ENCODE peak calls at places on chromosomes 13 and 19, in seven cellular contexts. One of them, this sample, is unnamed.

GRCh38 chr13:113407531-113408393 is 43.8 kb upstream of the GRTP1 start:
- DNase-seq in ascending aorta: peak
- DNase-seq in colonic mucosa: no peak
- DNase-seq in HepG2: no peak
- DNase-seq in choroid plexus epithelial cell: no peak
- DNase-seq in Peyer's patch: peak
- DNase-seq in AG04449: no peak
- DNase-seq in this sample: no peak

GRCh38 chr13:42320375-42320787 is 48.4 kb downstream of the AKAP11 start:
- DNase-seq in ascending aorta: no peak
- DNase-seq in colonic mucosa: no peak
- DNase-seq in HepG2: no peak
- DNase-seq in choroid plexus epithelial cell: no peak
- DNase-seq in Peyer's patch: no peak
- DNase-seq in AG04449: no peak
- DNase-seq in this sample: no peak

GRCh38 chr13:96632536-96633320 is 361.5 kb downstream of the OXGR1 start:
- DNase-seq in ascending aorta: no peak
- DNase-seq in colonic mucosa: no peak
- DNase-seq in HepG2: no peak
- DNase-seq in choroid plexus epithelial cell: peak
- DNase-seq in Peyer's patch: no peak
- DNase-seq in AG04449: no peak
- DNase-seq in this sample: no peak

GRCh38 chr13:31848621-31849020 is 109.3 kb downstream of the RXFP2 start:
- DNase-seq in ascending aorta: no peak
- DNase-seq in colonic mucosa: no peak
- DNase-seq in HepG2: no peak
- DNase-seq in choroid plexus epithelial cell: no peak
- DNase-seq in Peyer's patch: no peak
- DNase-seq in AG04449: no peak
- DNase-seq in this sample: no peak

GRCh38 chr13:111485491-111486250 is 165.2 kb downstream of the TEX29 start:
- DNase-seq in ascending aorta: peak
- DNase-seq in colonic mucosa: peak
- DNase-seq in HepG2: no peak
- DNase-seq in choroid plexus epithelial cell: no peak
- DNase-seq in Peyer's patch: no peak
- DNase-seq in AG04449: no peak
- DNase-seq in this sample: no peak

GRCh38 chr13:36414461-36414860 is 17.8 kb upstream of the CCNA1 start:
- DNase-seq in ascending aorta: no peak
- DNase-seq in colonic mucosa: no peak
- DNase-seq in HepG2: no peak
- DNase-seq in choroid plexus epithelial cell: no peak
- DNase-seq in Peyer's patch: no peak
- DNase-seq in AG04449: no peak
- DNase-seq in this sample: no peak

GRCh38 chr19:45681391-45682015 is 10.2 kb downstream of the SNRPD2 start:
- DNase-seq in ascending aorta: peak
- DNase-seq in colonic mucosa: peak
- DNase-seq in HepG2: peak
- DNase-seq in choroid plexus epithelial cell: peak
- DNase-seq in Peyer's patch: peak
- DNase-seq in AG04449: no peak
- DNase-seq in this sample: peak

GRCh38 chr19:35266904-35267817 is 1.6 kb upstream of the USF2 start:
- DNase-seq in ascending aorta: peak
- DNase-seq in colonic mucosa: peak
- DNase-seq in HepG2: no peak
- DNase-seq in choroid plexus epithelial cell: peak
- DNase-seq in Peyer's patch: peak
- DNase-seq in AG04449: no peak
- DNase-seq in this sample: peak

GRCh38 chr13:113943821-113944565 is 29.9 kb downstream of the C13orf46 start:
- DNase-seq in ascending aorta: no peak
- DNase-seq in colonic mucosa: no peak
- DNase-seq in HepG2: no peak
- DNase-seq in choroid plexus epithelial cell: no peak
- DNase-seq in Peyer's patch: peak
- DNase-seq in AG04449: no peak
- DNase-seq in this sample: no peak

GRCh38 chr19:32287086-32287485 is 58.3 kb upstream of the ZNF507 start:
- DNase-seq in ascending aorta: no peak
- DNase-seq in colonic mucosa: no peak
- DNase-seq in HepG2: no peak
- DNase-seq in choroid plexus epithelial cell: no peak
- DNase-seq in Peyer's patch: no peak
- DNase-seq in AG04449: no peak
- DNase-seq in this sample: no peak

GRCh38 chr19:13208131-13208963 is 58.1 kb downstream of the IER2 start:
- DNase-seq in ascending aorta: peak
- DNase-seq in colonic mucosa: peak
- DNase-seq in HepG2: no peak
- DNase-seq in choroid plexus epithelial cell: peak
- DNase-seq in Peyer's patch: no peak
- DNase-seq in AG04449: peak
- DNase-seq in this sample: no peak

GRCh38 chr19:30733826-30734550 is 361.8 kb downstream of the ZNF536 start:
- DNase-seq in ascending aorta: no peak
- DNase-seq in colonic mucosa: no peak
- DNase-seq in HepG2: no peak
- DNase-seq in choroid plexus epithelial cell: no peak
- DNase-seq in Peyer's patch: no peak
- DNase-seq in AG04449: no peak
- DNase-seq in this sample: no peak

GRCh38 chr13:70388935-70389334 is 280.7 kb upstream of the KLHL1 start:
- DNase-seq in ascending aorta: no peak
- DNase-seq in colonic mucosa: no peak
- DNase-seq in HepG2: no peak
- DNase-seq in choroid plexus epithelial cell: no peak
- DNase-seq in Peyer's patch: no peak
- DNase-seq in AG04449: no peak
- DNase-seq in this sample: no peak

GRCh38 chr13:71290963-71291937 is 575.8 kb downstream of the DACH1 start:
- DNase-seq in ascending aorta: peak
- DNase-seq in colonic mucosa: no peak
- DNase-seq in HepG2: peak
- DNase-seq in choroid plexus epithelial cell: peak
- DNase-seq in Peyer's patch: no peak
- DNase-seq in AG04449: no peak
- DNase-seq in this sample: peak

GRCh38 chr19:8245869-8246835 is 37.0 kb downstream of the CERS4 start:
- DNase-seq in ascending aorta: no peak
- DNase-seq in colonic mucosa: no peak
- DNase-seq in HepG2: peak
- DNase-seq in choroid plexus epithelial cell: no peak
- DNase-seq in Peyer's patch: no peak
- DNase-seq in AG04449: no peak
- DNase-seq in this sample: no peak

GRCh38 chr13:112042496-112042895 is 24.5 kb upstream of the SOX1 start:
- DNase-seq in ascending aorta: no peak
- DNase-seq in colonic mucosa: no peak
- DNase-seq in HepG2: no peak
- DNase-seq in choroid plexus epithelial cell: no peak
- DNase-seq in Peyer's patch: no peak
- DNase-seq in AG04449: no peak
- DNase-seq in this sample: no peak

DNA sequence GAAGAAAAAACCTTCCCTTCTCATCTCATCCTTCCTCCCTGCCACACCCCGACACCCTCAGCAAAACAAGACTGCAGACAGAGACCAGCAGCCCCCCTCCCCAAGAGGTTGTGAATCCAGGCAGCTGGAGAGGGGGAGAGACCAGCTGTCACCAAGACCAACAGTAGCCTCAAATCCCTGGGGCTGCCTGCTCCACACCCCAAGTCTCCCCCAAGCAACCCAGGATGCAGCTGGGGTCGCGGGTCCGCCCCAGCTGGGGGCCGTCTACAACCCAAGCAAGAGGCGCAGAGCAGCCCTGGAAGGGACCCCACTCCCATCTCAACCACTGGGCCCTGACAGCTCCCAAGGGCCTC is 7.1 kb downstream of the KLF16 start:
- DNase-seq in ascending aorta: no peak
- DNase-seq in colonic mucosa: no peak
- DNase-seq in HepG2: no peak
- DNase-seq in choroid plexus epithelial cell: no peak
- DNase-seq in Peyer's patch: no peak
- DNase-seq in AG04449: no peak
- DNase-seq in this sample: no peak
- H3K4me3 ChIP-seq in ascending aorta: peak
- H3K4me3 ChIP-seq in colonic mucosa: peak
- H3K4me3 ChIP-seq in HepG2: no peak
- H3K4me3 ChIP-seq in choroid plexus epithelial cell: peak
- H3K4me3 ChIP-seq in Peyer's patch: peak
- H3K4me3 ChIP-seq in AG04449: peak
- H3K4me3 ChIP-seq in this sample: peak

GRCh38 chr19:2906631-2907195 is 6.0 kb downstream of the ZNF57 start:
- DNase-seq in ascending aorta: no peak
- DNase-seq in colonic mucosa: no peak
- DNase-seq in HepG2: no peak
- DNase-seq in choroid plexus epithelial cell: no peak
- DNase-seq in Peyer's patch: no peak
- DNase-seq in AG04449: no peak
- DNase-seq in this sample: no peak
- TF ChIP-seq CTCF in ascending aorta: no peak
- TF ChIP-seq CTCF in colonic mucosa: no peak
- TF ChIP-seq CTCF in HepG2: no peak
- TF ChIP-seq CTCF in choroid plexus epithelial cell: no peak
- TF ChIP-seq CTCF in Peyer's patch: no peak
- TF ChIP-seq CTCF in AG04449: no peak
- TF ChIP-seq CTCF in this sample: no peak

DNA sequence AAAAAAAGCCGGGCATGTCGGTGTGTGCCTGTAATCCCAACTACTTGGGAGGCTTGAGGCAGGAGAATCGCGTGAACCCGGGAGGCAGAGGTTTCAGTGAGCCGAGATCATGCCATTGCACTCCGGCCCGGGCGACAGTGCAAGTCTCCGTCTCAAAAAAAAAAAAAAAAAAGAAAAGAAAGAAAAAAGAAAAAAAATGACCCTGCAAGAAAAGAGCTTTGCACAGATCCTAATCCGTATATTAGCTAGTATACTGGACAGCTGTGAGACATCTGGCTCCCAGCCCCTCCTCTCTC is 1.0 kb upstream of the AKT2 start:
- DNase-seq in ascending aorta: no peak
- DNase-seq in colonic mucosa: no peak
- DNase-seq in HepG2: no peak
- DNase-seq in choroid plexus epithelial cell: no peak
- DNase-seq in Peyer's patch: no peak
- DNase-seq in AG04449: no peak
- DNase-seq in this sample: no peak
- H3K4me3 ChIP-seq in ascending aorta: peak
- H3K4me3 ChIP-seq in colonic mucosa: no peak
- H3K4me3 ChIP-seq in HepG2: no peak
- H3K4me3 ChIP-seq in choroid plexus epithelial cell: no peak
- H3K4me3 ChIP-seq in Peyer's patch: no peak
- H3K4me3 ChIP-seq in AG04449: no peak
- H3K4me3 ChIP-seq in this sample: no peak

GRCh38 chr13:25756916-25757315 is 294.9 kb downstream of the SHISA2 start:
- DNase-seq in ascending aorta: no peak
- DNase-seq in colonic mucosa: no peak
- DNase-seq in HepG2: no peak
- DNase-seq in choroid plexus epithelial cell: no peak
- DNase-seq in Peyer's patch: no peak
- DNase-seq in AG04449: no peak
- DNase-seq in this sample: no peak
- TF ChIP-seq CTCF in ascending aorta: no peak
- TF ChIP-seq CTCF in colonic mucosa: no peak
- TF ChIP-seq CTCF in HepG2: no peak
- TF ChIP-seq CTCF in choroid plexus epithelial cell: peak
- TF ChIP-seq CTCF in Peyer's patch: no peak
- TF ChIP-seq CTCF in AG04449: no peak
- TF ChIP-seq CTCF in this sample: peak

DNA sequence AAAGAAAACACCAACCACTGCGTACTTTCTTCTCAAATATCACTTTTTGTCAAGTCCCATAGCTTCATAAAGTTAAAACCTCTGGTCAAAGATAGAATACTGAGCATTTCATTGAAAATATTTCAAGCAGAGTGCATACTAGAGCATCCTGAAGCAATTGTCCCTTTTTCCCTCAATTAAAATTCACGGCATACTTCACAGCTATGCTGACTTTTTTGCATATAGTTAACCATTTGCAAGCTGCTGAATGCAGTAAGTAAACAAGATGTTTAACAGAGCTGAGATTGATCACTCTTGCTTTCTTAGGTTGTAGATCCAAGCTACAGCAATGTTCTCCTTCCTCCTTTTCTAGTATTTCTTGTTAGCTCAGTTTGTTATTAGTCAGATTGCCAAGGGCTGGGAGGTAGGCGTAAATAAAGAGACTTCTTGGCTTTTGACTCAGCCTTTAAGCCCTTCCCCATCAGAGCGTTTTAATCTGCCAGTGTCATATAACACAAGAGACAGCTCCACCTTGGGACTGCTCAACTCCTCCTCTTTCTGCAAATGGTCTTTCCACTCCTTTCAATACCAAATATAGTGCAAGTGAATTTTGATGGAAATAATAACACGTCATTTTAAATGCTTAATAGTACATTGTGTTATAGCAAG is at the start of gene SLITRK6:
- DNase-seq in ascending aorta: no peak
- DNase-seq in colonic mucosa: peak
- DNase-seq in HepG2: no peak
- DNase-seq in choroid plexus epithelial cell: peak
- DNase-seq in Peyer's patch: no peak
- DNase-seq in AG04449: peak
- DNase-seq in this sample: peak
- H3K4me3 ChIP-seq in ascending aorta: no peak
- H3K4me3 ChIP-seq in colonic mucosa: peak
- H3K4me3 ChIP-seq in HepG2: no peak
- H3K4me3 ChIP-seq in choroid plexus epithelial cell: peak
- H3K4me3 ChIP-seq in Peyer's patch: no peak
- H3K4me3 ChIP-seq in AG04449: no peak
- H3K4me3 ChIP-seq in this sample: peak

This sample was measured in epithelial cell of esophagus.